ENCODE peak calls at places on chromosomes 7 and 10, in ten cellular contexts. E is RWPE1, D is IMR-90, C is breast epithelium, B is colonic mucosa, K is HFFc6, A is HFF-Myc, S is H9, G is fibroblast of pulmonary artery, V is heart right ventricle. Y is an unnamed sample.

GRCh38 chr7:2930310-2931033 is 86.4 kb upstream of the GNA12 start:
- DNase-seq in E (no peak), D (no peak), C (no peak), B (no peak), K (no peak), A (no peak), S (peak), G (no peak), V (no peak), Y (no peak)

GRCh38 chr10:44981172-44982113 is 2.8 kb upstream of the DEPP1 start:
- DNase-seq in E (peak), D (peak), C (no peak), B (no peak), K (peak), A (no peak), S (no peak), G (peak), V (no peak), Y (peak)

GRCh38 chr10:49612513-49613159 is 1.2 kb upstream of the CHAT start:
- DNase-seq in E (no peak), D (no peak), C (peak), B (no peak), K (no peak), A (no peak), S (peak), G (no peak), V (no peak), Y (peak)

GRCh38 chr10:99945286-99945685 is 64.5 kb downstream of the DNMBP start:
- DNase-seq in E (peak), D (peak), C (no peak), B (no peak), K (peak), A (peak), S (no peak), G (peak), V (peak), Y (no peak)

GRCh38 chr10:119217937-119218579 is 10.7 kb downstream of the GRK5 start:
- DNase-seq in E (no peak), D (peak), C (no peak), B (no peak), K (no peak), A (no peak), S (no peak), G (peak), V (no peak), Y (no peak)

GRCh38 chr7:108136191-108136581 is 6.0 kb upstream of the LAMB4 start:
- DNase-seq in E (no peak), D (no peak), C (no peak), B (no peak), K (no peak), A (no peak), S (no peak), G (no peak), V (no peak), Y (no peak)

GRCh38 chr7:151735186-151735853 is 141.6 kb downstream of the PRKAG2 start:
- DNase-seq in E (no peak), D (no peak), C (no peak), B (no peak), K (no peak), A (no peak), S (no peak), G (no peak), V (no peak), Y (no peak)

GRCh38 chr10:23294638-23295247 is 49.9 kb downstream of the C10orf67 start:
- DNase-seq in E (peak), D (peak), C (no peak), B (no peak), K (peak), A (no peak), S (no peak), G (peak), V (no peak), Y (no peak)

GRCh38 chr7:92584953-92585352 is 5.2 kb downstream of the FAM133B start:
- DNase-seq in E (peak), D (no peak), C (no peak), B (no peak), K (no peak), A (no peak), S (no peak), G (peak), V (no peak), Y (no peak)

DNA sequence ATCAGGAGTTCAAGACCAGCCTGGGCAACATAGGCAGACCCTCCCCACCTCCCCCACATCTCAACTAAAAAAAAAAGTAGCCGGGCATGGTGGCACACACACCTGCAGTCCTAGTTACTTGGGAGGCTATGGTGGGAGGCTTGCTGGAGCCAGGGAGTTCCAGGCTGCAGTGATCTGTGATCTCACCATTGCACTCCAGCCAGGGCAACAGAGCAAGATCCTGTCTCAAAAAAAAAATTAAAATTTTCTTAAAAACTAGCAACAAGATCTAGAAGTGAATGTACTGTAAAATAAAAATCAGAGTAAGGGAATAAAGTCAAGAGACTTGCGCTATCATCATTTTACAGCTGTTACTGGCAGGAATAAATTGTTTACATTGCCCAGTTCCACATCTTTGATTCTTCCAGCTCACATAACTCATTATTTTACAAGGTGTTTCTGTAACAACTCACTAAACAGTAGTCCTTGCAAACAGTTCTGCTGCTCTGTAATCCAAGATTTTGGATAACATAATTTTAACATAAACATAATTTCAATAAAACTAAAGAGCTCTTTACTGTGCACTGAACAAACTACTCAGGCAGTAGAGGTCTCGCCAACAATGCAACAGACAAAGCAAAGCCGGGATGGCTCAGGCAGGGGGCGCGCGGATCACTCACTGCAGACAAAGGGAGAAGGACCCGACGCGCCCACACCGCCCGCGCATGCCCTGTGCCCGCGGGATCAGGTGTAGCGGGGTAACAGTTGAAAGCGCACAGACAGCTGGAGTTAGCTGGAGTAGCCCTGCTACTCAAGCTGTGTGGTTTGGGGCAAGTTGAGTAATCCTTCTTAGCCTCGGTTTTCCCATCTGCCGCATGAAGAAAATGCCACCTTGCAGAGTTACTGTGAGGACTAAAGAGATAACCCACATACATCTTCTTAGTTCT is 73.3 kb upstream of the NFE2L3 start:
- DNase-seq in E (peak), D (no peak), C (peak), B (peak), K (no peak), A (no peak), S (peak), G (peak), V (peak), Y (peak)
- TF ChIP-seq CTCF in E (peak), D (peak), C (no peak), B (no peak), K (no peak), A (peak), S (peak), G (peak), V (peak), Y (peak)

DNA sequence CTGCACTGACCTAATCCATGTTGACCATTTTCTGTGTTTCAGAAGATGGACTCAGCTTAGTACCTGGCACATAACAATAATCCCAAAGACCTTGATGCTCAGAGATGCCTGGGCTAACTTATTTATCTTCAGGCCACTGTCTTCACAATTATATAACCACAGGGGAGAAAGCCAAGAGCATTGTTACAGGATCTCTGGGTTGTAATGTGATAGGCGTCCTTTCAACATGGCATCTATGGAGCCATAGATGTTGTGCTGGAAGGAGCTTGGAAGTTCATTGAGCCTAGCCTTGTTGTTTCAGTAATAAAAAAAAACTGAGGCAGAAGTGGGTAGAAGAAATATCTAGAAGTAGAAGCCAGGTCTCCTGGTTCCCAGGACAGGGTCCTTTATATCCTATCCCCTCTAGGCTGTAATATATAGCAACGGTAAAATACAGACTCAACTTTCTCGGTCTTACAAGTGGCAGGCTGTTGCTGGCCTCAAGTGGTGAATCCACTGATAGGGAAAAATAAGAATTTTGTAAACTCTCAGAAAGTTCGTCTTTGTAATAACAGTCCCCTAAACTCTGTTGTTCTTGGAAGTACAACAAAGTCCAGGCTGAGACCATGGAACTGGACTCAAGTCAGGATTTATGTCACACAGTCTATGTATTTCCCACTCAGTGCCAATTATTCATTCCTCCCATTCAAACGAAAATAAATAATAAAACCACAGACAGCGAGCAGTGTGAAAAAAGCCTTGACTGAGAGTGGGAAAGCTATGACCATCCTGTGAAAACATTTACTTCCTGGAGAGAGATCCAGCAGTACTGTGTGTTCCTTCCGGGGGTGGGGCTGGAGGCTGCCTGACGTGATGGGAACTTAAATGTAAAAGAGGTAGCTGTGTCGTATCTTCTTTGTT is 277.6 kb downstream of the REEP3 start:
- DNase-seq in E (peak), D (peak), C (no peak), B (peak), K (peak), A (peak), S (no peak), G (peak), V (peak), Y (no peak)
- TF ChIP-seq CTCF in E (no peak), D (no peak), C (no peak), B (no peak), K (no peak), A (no peak), S (no peak), G (no peak), V (no peak), Y (no peak)

GRCh38 chr10:18312385-18313145 is 172.3 kb downstream of the CACNB2 start:
- DNase-seq in E (peak), D (peak), C (no peak), B (no peak), K (peak), A (peak), S (no peak), G (peak), V (peak), Y (peak)
- TF ChIP-seq CTCF in E (peak), D (peak), C (no peak), B (no peak), K (peak), A (peak), S (peak), G (peak), V (peak), Y (no peak)

DNA sequence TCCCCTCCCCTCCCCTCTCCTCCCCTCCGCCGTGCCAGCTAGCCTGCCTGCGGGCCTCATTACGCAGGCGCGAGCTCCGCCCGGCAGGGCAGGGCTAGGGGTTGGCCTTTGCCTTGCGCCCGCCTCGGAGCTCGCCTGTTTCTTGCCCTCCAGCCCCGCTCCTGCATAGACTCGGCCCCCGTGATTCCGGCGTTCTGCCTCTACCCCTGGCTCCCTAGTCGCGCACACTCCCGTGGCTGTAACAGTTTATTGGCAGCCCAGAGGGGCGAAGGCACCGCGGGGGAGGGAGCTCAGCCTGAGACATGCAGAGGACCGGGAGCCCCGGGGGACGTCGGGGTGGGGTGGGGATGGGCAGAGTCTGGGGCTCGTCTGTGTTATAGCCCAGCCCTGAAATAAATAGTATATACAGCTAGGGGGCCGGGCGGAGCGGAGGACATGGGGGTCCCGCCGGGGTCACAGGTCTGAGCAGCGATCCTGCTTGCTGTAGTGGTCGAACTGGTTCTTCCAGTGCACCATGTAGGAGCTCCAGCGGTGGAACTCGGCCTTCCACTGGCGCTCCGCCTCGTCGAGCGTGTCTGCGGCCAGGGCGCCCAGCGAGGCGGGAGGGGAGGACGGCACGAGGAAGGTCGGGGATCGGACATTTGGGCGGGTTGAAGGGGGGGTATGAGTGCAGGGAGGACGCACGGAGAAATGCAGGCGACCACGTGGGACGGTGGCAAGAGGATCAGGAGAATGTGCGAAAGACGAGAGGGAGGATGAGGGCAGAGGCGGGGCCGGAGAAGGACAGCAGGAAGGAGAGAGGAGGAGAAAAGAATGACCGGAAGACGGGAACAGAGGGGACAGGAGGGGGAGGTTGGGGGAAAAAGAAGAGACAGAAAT is 485 bp upstream of the UFSP1 start:
- DNase-seq in E (peak), D (peak), C (peak), B (peak), K (peak), A (peak), S (peak), G (peak), V (peak), Y (peak)
- TF ChIP-seq CTCF in E (no peak), D (no peak), C (no peak), B (no peak), K (no peak), A (no peak), S (no peak), G (no peak), V (no peak), Y (no peak)

GRCh38 chr7:22728416-22729029 is 1.5 kb downstream of the IL6 start:
- DNase-seq in E (peak), D (peak), C (no peak), B (no peak), K (peak), A (peak), S (no peak), G (peak), V (no peak), Y (no peak)

GRCh38 chr7:22725585-22725984 is 1.4 kb upstream of the IL6 start:
- DNase-seq in E (no peak), D (peak), C (no peak), B (no peak), K (peak), A (no peak), S (no peak), G (peak), V (no peak), Y (peak)

GRCh38 chr7:22724861-22725260 is 2.1 kb upstream of the IL6 start:
- DNase-seq in E (no peak), D (no peak), C (no peak), B (no peak), K (no peak), A (no peak), S (no peak), G (peak), V (no peak), Y (no peak)

GRCh38 chr7:22726849-22727792 is at the start of gene IL6:
- DNase-seq in E (peak), D (peak), C (peak), B (peak), K (peak), A (peak), S (peak), G (peak), V (peak), Y (no peak)

DNA sequence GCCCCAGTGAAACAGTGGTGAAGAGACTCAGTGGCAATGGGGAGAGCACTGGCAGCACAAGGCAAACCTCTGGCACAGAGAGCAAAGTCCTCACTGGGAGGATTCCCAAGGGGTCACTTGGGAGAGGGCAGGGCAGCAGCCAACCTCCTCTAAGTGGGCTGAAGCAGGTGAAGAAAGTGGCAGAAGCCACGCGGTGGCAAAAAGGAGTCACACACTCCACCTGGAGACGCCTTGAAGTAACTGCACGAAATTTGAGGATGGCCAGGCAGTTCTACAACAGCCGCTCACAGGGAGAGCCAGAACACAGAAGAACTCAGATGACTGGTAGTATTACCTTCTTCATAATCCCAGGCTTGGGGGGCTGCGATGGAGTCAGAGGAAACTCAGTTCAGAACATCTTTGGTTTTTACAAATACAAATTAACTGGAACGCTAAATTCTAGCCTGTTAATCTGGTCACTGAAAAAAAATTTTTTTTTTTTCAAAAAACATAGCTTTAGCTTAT is 603 bp upstream of the IL6 start:
- DNase-seq in E (peak), D (peak), C (no peak), B (no peak), K (peak), A (peak), S (peak), G (peak), V (peak), Y (peak)
- TF ChIP-seq CTCF in E (peak), D (peak), C (peak), B (peak), K (peak), A (peak), S (peak), G (peak), V (peak), Y (peak)

GRCh38 chr10:13959443-13960359 is 371.0 kb downstream of the FRMD4A start:
- DNase-seq in E (no peak), D (no peak), C (no peak), B (no peak), K (no peak), A (no peak), S (no peak), G (no peak), V (no peak), Y (no peak)

GRCh38 chr10:13957856-13958255 is 371.1 kb downstream of the PRPF18 start:
- DNase-seq in E (no peak), D (no peak), C (no peak), B (no peak), K (no peak), A (no peak), S (no peak), G (no peak), V (no peak), Y (no peak)

GRCh38 chr10:13955426-13955825 is 368.7 kb downstream of the PRPF18 start:
- DNase-seq in E (no peak), D (no peak), C (no peak), B (no peak), K (no peak), A (no peak), S (no peak), G (no peak), V (no peak), Y (no peak)

GRCh38 chr10:13953371-13953770 is 366.6 kb downstream of the PRPF18 start:
- DNase-seq in E (no peak), D (peak), C (no peak), B (no peak), K (no peak), A (no peak), S (no peak), G (no peak), V (no peak), Y (no peak)

GRCh38 chr10:13956826-13957225 is 370.1 kb downstream of the PRPF18 start:
- DNase-seq in E (no peak), D (peak), C (no peak), B (peak), K (no peak), A (no peak), S (no peak), G (peak), V (peak), Y (no peak)
- TF ChIP-seq CTCF in E (no peak), D (peak), C (no peak), B (no peak), K (peak), A (peak), S (no peak), G (peak), V (peak), Y (no peak)

GRCh38 chr7:38753347-38753746 is 122.2 kb upstream of the AMPH start:
- DNase-seq in E (no peak), D (no peak), C (no peak), B (no peak), K (no peak), A (no peak), S (no peak), G (no peak), V (peak), Y (no peak)
- TF ChIP-seq CTCF in E (no peak), D (no peak), C (no peak), B (no peak), K (no peak), A (no peak), S (no peak), G (no peak), V (no peak), Y (no peak)